ENCODE peak calls at places on chromosome 12, in nine cellular contexts. O is CD8-positive, alpha-beta memory T cell; X is astrocyte; J is cardiac muscle cell; Y is CD8-positive, alpha-beta T cell; B is tibial artery; C is iPS DF 6.9; W is right atrium auricular region; L is endothelial cell of umbilical vein. P is an unnamed sample.

GRCh38 chr12:4139191-4139590 is 134.4 kb upstream of the CCND2 start:
- DNase-seq in O (no peak), X (no peak), J (no peak), Y (no peak), B (no peak), C (no peak), W (no peak), L (no peak), P (no peak)

GRCh38 chr12:106106129-106106566 is 32.6 kb downstream of the NUAK1 start:
- DNase-seq in O (no peak), X (no peak), J (peak; percentile 22), Y (no peak), B (no peak), C (no peak), W (no peak), L (no peak), P (no peak)

GRCh38 chr12:65025070-65025469 is 96.0 kb downstream of the WIF1 start:
- DNase-seq in O (no peak), X (no peak), J (no peak), Y (no peak), B (no peak), C (no peak), W (no peak), L (no peak), P (no peak)

GRCh38 chr12:62799766-62800406 is 135.1 kb downstream of the PPM1H start:
- DNase-seq in O (no peak), X (no peak), J (no peak), Y (no peak), B (no peak), C (no peak), W (no peak), L (no peak), P (no peak)

GRCh38 chr12:59548930-59549329 is 46.9 kb upstream of the SLC16A7 start:
- DNase-seq in O (no peak), X (no peak), J (no peak), Y (no peak), B (no peak), C (no peak), W (no peak), L (no peak), P (no peak)

GRCh38 chr12:44193281-44193680 is 357.4 kb downstream of the TMEM117 start:
- DNase-seq in O (no peak), X (no peak), J (no peak), Y (no peak), B (no peak), C (no peak), W (no peak), L (no peak), P (no peak)

GRCh38 chr12:47868552-47869031 is 36.2 kb downstream of the VDR start:
- DNase-seq in O (no peak), X (no peak), J (no peak), Y (no peak), B (no peak), C (no peak), W (no peak), L (no peak), P (no peak)

GRCh38 chr12:117481470-117481869 is 120.0 kb upstream of the NOS1 start:
- DNase-seq in O (no peak), X (no peak), J (no peak), Y (no peak), B (no peak), C (no peak), W (no peak), L (no peak), P (no peak)

GRCh38 chr12:132471858-132472255 is 18.1 kb upstream of the FBRSL1 start:
- DNase-seq in O (no peak), X (no peak), J (no peak), Y (no peak), B (no peak), C (no peak), W (no peak), L (no peak), P (no peak)

GRCh38 chr12:120961604-120962486 is 16.5 kb upstream of the HNF1A start:
- DNase-seq in O (no peak), X (no peak), J (no peak), Y (no peak), B (no peak), C (no peak), W (no peak), L (no peak), P (peak; percentile 86)

GRCh38 chr12:94874986-94875312 is 128.5 kb downstream of the NDUFA12 start:
- DNase-seq in O (no peak), X (no peak), J (no peak), Y (no peak), B (no peak), C (no peak), W (no peak), L (no peak), P (no peak)

GRCh38 chr12:7645395-7646177 is 20.1 kb downstream of the APOBEC1 start:
- DNase-seq in O (peak; percentile 17), X (no peak), J (peak; percentile 47), Y (no peak), B (no peak), C (no peak), W (no peak), L (peak; percentile 34), P (peak; percentile 22)

GRCh38 chr12:95755236-95755865 is 35.2 kb downstream of the NTN4 start:
- DNase-seq in O (no peak), X (no peak), J (no peak), Y (no peak), B (no peak), C (no peak), W (no peak), L (no peak), P (no peak)

GRCh38 chr12:122743895-122744525 is 8.6 kb upstream of the DENR start:
- DNase-seq in O (no peak), X (no peak), J (no peak), Y (no peak), B (peak; percentile 64), C (no peak), W (no peak), L (no peak), P (no peak)

GRCh38 chr12:50325890-50326391 is 42.6 kb upstream of the LIMA1 start:
- DNase-seq in O (no peak), X (no peak), J (peak; percentile 57), Y (no peak), B (no peak), C (no peak), W (no peak), L (no peak), P (no peak)
- H3K27ac ChIP-seq in O (no peak overlapping the region), X (no peak overlapping the region), J (no peak overlapping the region), Y (no peak overlapping the region), B (no peak overlapping the region), C (no peak overlapping the region), W (no peak overlapping the region), L (no peak overlapping the region), P (no peak overlapping the region)

GRCh38 chr12:130948136-130948535 is 5.6 kb upstream of the ADGRD1 start:
- DNase-seq in O (no peak), X (no peak), J (no peak), Y (no peak), B (no peak), C (peak; percentile 27), W (peak; percentile 38), L (no peak), P (peak; percentile 6)

GRCh38 chr12:130945793-130946492 is 7.8 kb upstream of the ADGRD1 start:
- DNase-seq in O (no peak), X (no peak), J (peak; percentile 83), Y (no peak), B (no peak), C (no peak), W (no peak), L (no peak), P (no peak)

GRCh38 chr12:130944878-130945277 is 8.8 kb upstream of the ADGRD1 start:
- DNase-seq in O (no peak), X (no peak), J (no peak), Y (no peak), B (no peak), C (no peak), W (no peak), L (no peak), P (no peak)

GRCh38 chr12:130948751-130949150 is 5.0 kb upstream of the ADGRD1 start:
- DNase-seq in O (no peak), X (no peak), J (no peak), Y (no peak), B (no peak), C (no peak), W (no peak), L (no peak), P (no peak)

GRCh38 chr12:130947028-130947427 is 6.7 kb upstream of the ADGRD1 start:
- DNase-seq in O (no peak), X (no peak), J (no peak), Y (no peak), B (no peak), C (no peak), W (no peak), L (no peak), P (no peak)
- H3K27ac ChIP-seq in O (no peak overlapping the region), X (no peak overlapping the region), J (no peak overlapping the region), Y (no peak overlapping the region), B (no peak overlapping the region), C (no peak overlapping the region), W (no peak overlapping the region), L (no peak overlapping the region), P (no peak overlapping the region)

DNA sequence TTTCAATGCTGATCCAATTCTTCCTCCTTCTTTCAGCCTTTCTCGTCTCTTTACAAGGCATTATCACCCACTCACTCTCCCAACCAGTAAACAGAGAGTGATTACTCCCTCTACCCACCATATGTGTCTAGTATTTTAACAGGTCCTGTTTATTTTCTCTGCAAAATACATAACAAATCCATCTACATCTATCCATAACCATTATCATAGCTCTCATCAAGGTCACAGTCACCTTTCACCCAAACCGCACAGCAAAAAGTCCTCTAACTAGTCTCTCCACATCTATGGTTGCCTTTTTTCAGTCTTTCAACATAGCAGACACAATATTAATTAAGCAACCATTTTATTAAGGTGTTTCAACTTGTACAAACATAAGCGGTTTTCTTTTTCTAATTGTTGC is 21.9 kb upstream of the RERG start:
- DNase-seq in O (no peak), X (no peak), J (no peak), Y (no peak), B (no peak), C (no peak), W (no peak), L (no peak), P (no peak)
- H3K27ac ChIP-seq in O (no peak overlapping the region), X (no peak overlapping the region), J (no peak overlapping the region), Y (no peak overlapping the region), B (no peak overlapping the region), C (no peak overlapping the region), W (no peak overlapping the region), L (no peak overlapping the region), P (no peak overlapping the region)

GRCh38 chr12:31931796-31932715 is 27.2 kb upstream of the RESF1 start:
- DNase-seq in O (peak; percentile 55), X (no peak), J (no peak), Y (no peak), B (no peak), C (no peak), W (no peak), L (no peak), P (no peak)

GRCh38 chr12:31928246-31929139 is 30.7 kb upstream of the RESF1 start:
- DNase-seq in O (peak; percentile 34), X (no peak), J (no peak), Y (peak; percentile 68), B (no peak), C (no peak), W (no peak), L (peak; percentile 11), P (no peak)

DNA sequence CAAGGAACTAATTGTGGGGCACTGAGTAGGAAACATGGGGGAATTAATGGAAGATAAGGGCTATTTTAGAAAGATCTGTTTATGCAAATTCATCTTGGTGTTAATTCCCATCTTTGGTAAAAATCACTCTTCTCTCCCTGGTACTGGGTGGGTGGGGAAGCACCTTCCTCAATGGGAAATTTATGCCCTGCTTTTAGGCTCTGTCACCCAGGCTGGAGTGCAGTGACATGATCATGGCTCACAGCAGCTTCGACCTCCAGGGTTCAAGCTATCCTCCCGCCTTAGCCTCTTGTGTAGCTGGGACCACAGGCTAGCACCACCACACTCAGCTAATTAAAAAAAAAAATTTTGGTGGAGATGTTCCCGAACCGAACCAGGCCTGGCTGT is 30.1 kb upstream of the RESF1 start:
- DNase-seq in O (no peak), X (no peak), J (no peak), Y (no peak), B (no peak), C (no peak), W (no peak), L (no peak), P (no peak)
- H3K27ac ChIP-seq in O (no peak overlapping the region), X (no peak overlapping the region), J (peak overlapping the region; percentile 80), Y (peak overlapping the region; percentile 44), B (no peak overlapping the region), C (no peak overlapping the region), W (no peak overlapping the region), L (no peak overlapping the region), P (no peak overlapping the region)

P was measured in SK-N-MC.